ENCODE peak calls at places on chromosomes 1 and 21, in five cellular contexts. L is neuronal stem cell; Q is CD8-positive, alpha-beta memory T cell; D is psoas muscle; R is upper lobe of right lung. V is an unnamed sample.

GRCh38 chr1:185245466-185245865 is 71.6 kb downstream of the IVNS1ABP start:
- DNase-seq in D (no peak), L (no peak), R (no peak), Q (no peak), V (no peak)

GRCh38 chr1:36717431-36717830 is 234.7 kb upstream of the CSF3R start:
- DNase-seq in L (no peak), D (no peak), R (no peak), Q (no peak), V (no peak)

GRCh38 chr1:234322979-234323378 is 50.3 kb upstream of the COA6 start:
- DNase-seq in L (peak; percentile 24), D (no peak), R (peak; percentile 77), Q (peak; percentile 49), V (peak; percentile 90)

GRCh38 chr1:112538883-112539282 is 30.1 kb downstream of the WNT2B start:
- DNase-seq in R (no peak), L (no peak), Q (no peak), D (no peak), V (no peak)

GRCh38 chr1:174940776-174941175 is 59.0 kb upstream of the CACYBP start:
- DNase-seq in L (no peak), R (no peak), D (no peak), Q (no peak), V (no peak)

GRCh38 chr1:203287109-203287893 is 18.0 kb upstream of the BTG2 start:
- DNase-seq in L (no peak), Q (peak; percentile 89), R (peak; percentile 88), D (peak; percentile 60), V (no peak)

GRCh38 chr1:181324797-181325616 is 158.3 kb upstream of the CACNA1E start:
- DNase-seq in Q (peak; percentile 52), R (no peak), L (no peak), D (no peak), V (no peak)

GRCh38 chr1:224486801-224487583 is 52.4 kb upstream of the WDR26 start:
- DNase-seq in L (no peak), D (no peak), Q (no peak), R (no peak), V (no peak)

GRCh38 chr1:97190326-97190725 is 468.7 kb downstream of the PTBP2 start:
- DNase-seq in D (no peak), Q (no peak), L (no peak), R (no peak), V (no peak)

GRCh38 chr1:99945174-99945573 is 24.6 kb upstream of the SLC35A3 start:
- DNase-seq in L (no peak), R (no peak), Q (no peak), D (no peak), V (no peak)

GRCh38 chr1:213931804-213932203 is 56.0 kb upstream of the PROX1 start:
- DNase-seq in L (no peak), R (no peak), D (no peak), Q (no peak), V (peak; percentile 62)

GRCh38 chr1:33337994-33338494 is 17.1 kb upstream of the A3GALT2 start:
- DNase-seq in D (no peak), L (no peak), Q (no peak), R (no peak), V (no peak)

GRCh38 chr1:161905269-161905884 is 118.3 kb downstream of the OLFML2B start:
- DNase-seq in L (no peak), R (no peak), D (no peak), Q (no peak), V (no peak)

GRCh38 chr1:31576201-31576669 is at the start of gene TINAGL1:
- DNase-seq in R (peak; percentile 85), Q (no peak), D (no peak), L (no peak), V (peak; percentile 88)

GRCh38 chr1:195618287-195618686 is 990.0 kb downstream of the KCNT2 start:
- DNase-seq in D (no peak), R (no peak), Q (no peak), L (no peak), V (no peak)

GRCh38 chr1:16458801-16459200 is 18.3 kb downstream of the NECAP2 start:
- DNase-seq in L (no peak), Q (no peak), R (no peak), D (no peak), V (no peak)

GRCh38 chr1:155982106-155982505 is 3.8 kb upstream of the ARHGEF2 start:
- DNase-seq in Q (no peak), R (no peak), L (no peak), D (no peak), V (no peak)

GRCh38 chr21:32214654-32215305 is 64.1 kb downstream of the MIS18A start:
- DNase-seq in D (no peak), L (no peak), Q (no peak), R (no peak), V (no peak)

GRCh38 chr1:20373764-20374163 is 83.1 kb downstream of the VWA5B1 start:
- DNase-seq in Q (no peak), L (no peak), R (no peak), D (no peak), V (no peak)

GRCh38 chr1:211918665-211919414 is 88.3 kb upstream of the LPGAT1 start:
- DNase-seq in Q (no peak), R (no peak), L (no peak), D (no peak), V (no peak)

GRCh38 chr1:223761416-223761815 is 49.1 kb downstream of the CAPN2 start:
- DNase-seq in R (no peak), L (no peak), Q (no peak), D (no peak), V (no peak)

GRCh38 chr1:108053291-108054023 is 88.5 kb upstream of the VAV3 start:
- DNase-seq in L (no peak), Q (no peak), D (peak; percentile 16), R (no peak), V (no peak)

GRCh38 chr1:87044840-87045239 is 130.4 kb downstream of the HS2ST1 start:
- DNase-seq in Q (peak; percentile 49), D (no peak), R (no peak), L (no peak), V (no peak)

GRCh38 chr1:20981903-20982695 is 194.6 kb downstream of the EIF4G3 start:
- DNase-seq in D (no peak), L (no peak), Q (no peak), R (no peak), V (no peak)

GRCh38 chr21:33286076-33286475 is 19.9 kb downstream of the IL10RB start:
- DNase-seq in L (no peak), D (no peak), R (no peak), Q (no peak), V (no peak)

DNA sequence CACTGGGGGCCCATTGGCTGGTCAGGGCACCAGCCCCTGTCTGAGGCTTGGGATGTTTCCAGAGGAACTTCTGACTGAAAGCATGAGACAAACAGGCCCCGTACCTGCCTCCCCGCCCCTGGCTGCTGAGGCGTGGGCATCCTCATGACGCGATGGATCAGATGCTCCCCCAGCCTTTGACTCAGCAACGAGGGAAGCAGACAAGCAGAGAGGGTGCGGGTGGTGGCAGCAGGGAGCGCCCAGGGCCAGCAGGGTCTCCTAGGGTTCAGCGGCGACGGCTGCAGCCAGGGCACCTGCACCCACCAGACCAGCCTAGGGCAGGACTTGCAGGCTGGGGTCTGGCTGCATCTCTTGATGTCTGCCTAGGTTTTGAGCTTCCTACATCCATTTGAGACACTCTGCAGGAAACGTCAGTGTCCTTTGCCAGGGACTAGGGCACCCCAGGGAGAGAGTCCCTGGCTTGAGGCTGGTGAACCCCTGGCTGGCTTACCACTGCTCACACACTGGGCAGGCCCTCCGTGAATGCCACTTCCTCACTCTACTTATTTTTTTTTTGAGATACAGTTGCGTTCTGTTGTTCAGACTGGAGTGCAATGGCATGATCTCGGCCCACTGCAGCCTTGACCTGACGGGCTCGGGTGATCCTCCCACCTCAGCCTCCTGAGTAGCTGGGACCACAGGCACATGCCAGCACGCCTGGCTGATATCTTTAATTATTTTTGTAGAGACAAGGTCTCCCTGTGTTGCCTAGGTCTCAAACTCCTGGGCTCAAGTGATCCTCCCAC is 63.3 kb downstream of the DHRS3 start:
- DNase-seq in D (no peak), L (no peak), R (peak; percentile 56), Q (no peak), V (no peak)
- H3K27ac ChIP-seq in D (no peak overlapping the region), L (no peak overlapping the region), R (peak overlapping the region; percentile 71), Q (no peak overlapping the region), V (no peak overlapping the region)

GRCh38 chr1:52055854-52056109 is 313 bp upstream of the BTF3L4 start:
- DNase-seq in Q (no peak), D (no peak), L (no peak), R (no peak), V (no peak)
- H3K27ac ChIP-seq in Q (peak overlapping the region; percentile 87), D (peak overlapping the region; percentile 93), L (peak overlapping the region; percentile 89), R (peak overlapping the region; percentile 93), V (peak overlapping the region; percentile 71)

GRCh38 chr1:8986814-8987190 is 39.4 kb downstream of the SLC2A7 start:
- DNase-seq in R (no peak), L (no peak), D (no peak), Q (no peak), V (no peak)

GRCh38 chr1:8989061-8989460 is 37.2 kb downstream of the SLC2A7 start:
- DNase-seq in L (no peak), D (no peak), Q (no peak), R (no peak), V (no peak)

GRCh38 chr1:8988618-8988967 is 37.6 kb downstream of the SLC2A7 start:
- DNase-seq in Q (no peak), L (no peak), D (no peak), R (no peak), V (no peak)

GRCh38 chr1:8989821-8990220 is 36.4 kb downstream of the SLC2A7 start:
- DNase-seq in R (no peak), Q (no peak), L (no peak), D (no peak), V (no peak)

DNA sequence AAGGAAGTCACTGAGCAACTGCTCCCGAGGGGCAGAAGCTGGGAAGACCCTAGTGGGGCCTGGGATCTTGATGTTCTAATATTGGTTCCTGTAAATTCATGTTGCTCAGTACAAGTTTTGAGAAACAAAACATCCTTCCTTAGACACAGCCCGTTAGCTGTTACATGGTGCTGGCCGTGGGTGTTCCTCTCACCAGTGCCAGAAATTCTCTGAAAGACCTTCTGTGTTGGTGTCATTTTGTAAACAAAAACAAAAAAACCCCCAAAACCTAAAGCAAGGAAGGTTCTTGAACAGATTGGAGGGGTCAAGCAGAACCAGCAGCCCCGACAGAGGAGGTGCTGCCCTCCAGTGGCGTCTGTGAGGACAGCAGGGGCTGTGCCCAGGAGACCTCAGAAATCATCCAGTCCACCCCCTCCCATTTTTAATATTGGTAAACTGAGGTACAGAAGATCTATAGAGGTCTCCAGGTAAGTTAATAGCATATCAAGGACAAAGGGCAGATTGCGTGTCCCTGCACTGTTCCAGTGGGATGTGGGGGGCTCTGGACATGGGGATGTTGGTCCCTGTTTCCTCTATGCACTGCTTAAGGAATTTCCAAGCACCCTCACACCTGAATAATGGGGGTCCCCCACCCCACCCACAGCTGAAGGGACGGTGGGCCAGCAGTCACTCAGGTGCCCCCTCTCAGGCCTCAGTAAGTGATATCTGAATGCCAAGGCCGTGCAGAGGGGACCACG is 38.2 kb downstream of the SLC2A7 start:
- DNase-seq in L (peak; percentile 44), R (peak; percentile 74), D (peak; percentile 51), Q (peak; percentile 69), V (peak; percentile 68)
- H3K27ac ChIP-seq in L (no peak overlapping the region), R (peak overlapping the region; percentile 6), D (no peak overlapping the region), Q (no peak overlapping the region), V (no peak overlapping the region)

DNA sequence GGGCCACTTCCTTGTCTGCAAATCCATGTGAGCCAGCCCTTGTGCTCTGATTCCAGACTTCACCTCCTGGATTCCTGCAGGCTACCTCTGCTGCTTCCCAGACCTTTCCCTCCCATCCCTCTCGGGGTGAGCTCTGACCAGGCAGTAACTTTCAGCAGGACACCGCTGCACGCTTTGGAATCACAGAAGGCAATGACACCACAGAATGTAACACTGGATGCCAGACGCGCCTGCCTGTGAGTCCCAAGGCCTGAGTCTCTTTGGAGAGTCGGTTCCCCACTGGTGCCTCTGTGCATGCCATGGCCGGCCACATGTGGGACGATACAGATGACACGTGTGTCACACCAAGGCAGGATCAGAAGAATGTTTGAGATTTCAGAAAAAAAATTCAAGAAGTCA is 89.7 kb upstream of the ERRFI1 start:
- DNase-seq in R (no peak), D (no peak), Q (no peak), L (no peak), V (no peak)
- H3K27ac ChIP-seq in R (peak overlapping the region; percentile 69), D (no peak overlapping the region), Q (no peak overlapping the region), L (no peak overlapping the region), V (no peak overlapping the region)